ENCODE peak calls at places on chromosomes 5 and 9, in ten cellular contexts. A is GM19239; Q is Calu3; U is GDM1; O is brain microvascular endothelial cell; C is stimulated activated CD4-positive, alpha-beta T cell treated with anti-CD3 and anti-CD28 coated beads, Interleukin-4, amount 100 ng/mL, for 48 hours; W is activated B cell treated with CpG ODN at 0.5 μM for 24 hours; X is left lobe of liver; K is foreskin fibroblast; R is A549. L is an unnamed sample.

GRCh38 chr5:90386099-90386710 is 23.4 kb downstream of the CETN3 start:
- DNase-seq in K (peak; percentile 37), R (no peak), Q (no peak), X (no peak), W (no peak), U (no peak), A (no peak), O (no peak), C (no peak), L (no peak)

GRCh38 chr5:10556331-10556807 is 7.5 kb upstream of the ANKRD33B start:
- DNase-seq in K (peak; percentile 80), U (no peak), A (no peak), R (peak; percentile 85), X (no peak), W (no peak), C (no peak), O (peak; percentile 69), Q (no peak), L (peak; percentile 75)

GRCh38 chr5:174825587-174825986 is 101.2 kb downstream of the MSX2 start:
- DNase-seq in W (no peak), U (no peak), O (peak; percentile 60), C (no peak), K (peak; percentile 64), A (no peak), R (no peak), Q (peak; percentile 18), X (no peak), L (no peak)

GRCh38 chr9:114836769-114837168 is 30.9 kb upstream of the TNFSF15 start:
- DNase-seq in Q (no peak), K (peak; percentile 47), U (no peak), C (no peak), A (no peak), R (no peak), X (no peak), W (no peak), O (no peak), L (no peak)

GRCh38 chr9:77588319-77588937 is 59.7 kb downstream of the GNA14 start:
- DNase-seq in K (peak; percentile 94), U (no peak), Q (peak; percentile 1), X (no peak), W (no peak), C (no peak), O (peak; percentile 71), R (peak; percentile 42), A (no peak), L (peak; percentile 41)

GRCh38 chr5:15105799-15106393 is 234.3 kb upstream of the ANKH start:
- DNase-seq in K (peak; percentile 70), Q (peak; percentile 50), W (no peak), A (peak; percentile 45), O (peak; percentile 47), C (peak; percentile 3), U (peak; percentile 5), R (peak; percentile 46), X (peak; percentile 50), L (peak; percentile 74)

GRCh38 chr9:129071526-129072131 is 9.3 kb upstream of the DOLPP1 start:
- DNase-seq in C (no peak), X (no peak), O (no peak), R (no peak), U (no peak), K (no peak), Q (no peak), W (no peak), A (no peak), L (no peak)

GRCh38 chr5:43017438-43017820 is 22.7 kb downstream of the ANXA2R start:
- DNase-seq in X (no peak), Q (no peak), W (no peak), K (peak; percentile 39), O (no peak), A (no peak), R (no peak), U (no peak), C (no peak), L (no peak)

GRCh38 chr5:140260089-140260656 is 42.7 kb downstream of the PFDN1 start:
- DNase-seq in X (no peak), A (no peak), R (no peak), Q (no peak), U (no peak), W (no peak), K (no peak), C (no peak), O (no peak), L (no peak)

GRCh38 chr9:20376780-20377179 is 245.5 kb downstream of the MLLT3 start:
- DNase-seq in W (no peak), O (no peak), K (no peak), C (no peak), R (no peak), X (no peak), Q (no peak), A (no peak), U (no peak), L (no peak)

GRCh38 chr9:124852121-124852828 is 985 bp upstream of the WDR38 start:
- DNase-seq in X (no peak), Q (no peak), O (no peak), R (no peak), A (no peak), C (no peak), W (no peak), K (no peak), U (no peak), L (no peak)

GRCh38 chr5:53095931-53096525 is 13.5 kb downstream of the MOCS2 start:
- DNase-seq in O (peak; percentile 75), R (peak; percentile 51), C (peak; percentile 49), Q (peak; percentile 56), U (peak; percentile 16), X (peak; percentile 51), K (peak; percentile 80), A (peak; percentile 8), W (no peak), L (peak; percentile 28)

GRCh38 chr5:68299105-68299504 is 83.5 kb downstream of the PIK3R1 start:
- DNase-seq in C (no peak), W (no peak), A (no peak), R (no peak), U (no peak), K (no peak), Q (no peak), X (no peak), O (no peak), L (no peak)

GRCh38 chr9:130459941-130460340 is 15.2 kb downstream of the ASS1 start:
- DNase-seq in A (no peak), C (no peak), R (no peak), X (no peak), Q (no peak), U (no peak), K (no peak), W (no peak), O (no peak), L (no peak)

GRCh38 chr5:115179068-115179958 is 9.6 kb upstream of the TRIM36 start:
- DNase-seq in U (no peak), A (no peak), C (no peak), O (no peak), Q (peak; percentile 28), R (peak; percentile 25), W (no peak), K (peak; percentile 45), X (no peak), L (peak; percentile 51)

GRCh38 chr5:110050640-110051345 is 361.1 kb downstream of the MAN2A1 start:
- DNase-seq in O (no peak), W (no peak), Q (no peak), X (no peak), K (no peak), R (no peak), U (no peak), A (no peak), C (no peak), L (no peak)

GRCh38 chr5:17089690-17090089 is 127.7 kb upstream of the BASP1 start:
- DNase-seq in Q (no peak), U (no peak), A (no peak), X (no peak), R (no peak), W (no peak), C (no peak), K (peak; percentile 73), O (peak; percentile 28), L (peak; percentile 23)

GRCh38 chr9:123371228-123371584 is 15.2 kb downstream of the CRB2 start:
- DNase-seq in C (no peak), U (no peak), O (no peak), W (no peak), X (no peak), Q (no peak), R (no peak), K (no peak), A (no peak), L (no peak)